ENCODE peak calls at places on chromosomes 7 and 10, in four cellular contexts. O is pons, Y is HuH-7, J is NCI-H1417. R is an unnamed sample.

GRCh38 chr10:14971867-14972448 is 12.8 kb downstream of the MEIG1 start:
- DNase-seq in O (no peak), Y (no peak), J (peak; percentile 54), R (no peak)

GRCh38 chr10:92242910-92243671 is 47.8 kb downstream of the CPEB3 start:
- DNase-seq in O (peak; percentile 94), Y (peak; percentile 65), J (peak; percentile 79), R (no peak)

GRCh38 chr7:148953676-148954075 is 69.6 kb upstream of the EZH2 start:
- DNase-seq in O (no peak), Y (no peak), J (no peak), R (no peak)

GRCh38 chr10:60572511-60573194 is 183.0 kb upstream of the ANK3 start:
- DNase-seq in O (peak; percentile 62), Y (peak; percentile 32), J (peak; percentile 74), R (no peak)

GRCh38 chr7:22150221-22150620 is 204.5 kb upstream of the CDCA7L start:
- DNase-seq in O (no peak), Y (no peak), J (no peak), R (no peak)

GRCh38 chr7:105675873-105676484 is 94.7 kb upstream of the EFCAB10 start:
- DNase-seq in O (no peak), Y (no peak), J (peak; percentile 78), R (peak; percentile 72)

GRCh38 chr7:119197872-119198527 is 973.5 kb downstream of the ANKRD7 start:
- DNase-seq in O (peak; percentile 19), Y (peak; percentile 19), J (peak; percentile 71), R (no peak)

GRCh38 chr10:131979821-131980270 is 1.9 kb downstream of the BNIP3 start:
- DNase-seq in O (no peak), Y (peak; percentile 53), J (no peak), R (no peak)

GRCh38 chr10:21281173-21281572 is 244.3 kb downstream of the SKIDA1 start:
- DNase-seq in O (no peak), Y (no peak), J (no peak), R (no peak)

GRCh38 chr10:117955171-117955570 is 91.6 kb downstream of the RAB11FIP2 start:
- DNase-seq in O (no peak), Y (no peak), J (no peak), R (no peak)

GRCh38 chr10:79502561-79503309 is 9.6 kb upstream of the EIF5AL1 start:
- DNase-seq in O (no peak), Y (peak; percentile 17), J (peak; percentile 60), R (no peak)

GRCh38 chr10:33136781-33137180 is 178.8 kb upstream of the ITGB1 start:
- DNase-seq in O (no peak), Y (no peak), J (no peak), R (no peak)

GRCh38 chr7:84688671-84689070 is 494.1 kb upstream of the SEMA3A start:
- DNase-seq in O (no peak), Y (no peak), J (no peak), R (no peak)

GRCh38 chr7:66145404-66145843 is 30.8 kb downstream of the CRCP start:
- DNase-seq in O (no peak), Y (no peak), J (no peak), R (no peak)

GRCh38 chr7:20745716-20746115 is 41.0 kb downstream of the SP8 start:
- DNase-seq in O (no peak), Y (no peak), J (no peak), R (no peak)

GRCh38 chr7:69002416-69002815 is 595.9 kb upstream of the AUTS2 start:
- DNase-seq in O (no peak), Y (no peak), J (no peak), R (no peak)

GRCh38 chr10:13272164-13272571 is 27.7 kb downstream of the PHYH start:
- DNase-seq in O (peak; percentile 88), Y (no peak), J (no peak), R (no peak)

GRCh38 chr7:103993551-103993950 is 4.1 kb upstream of the RELN start:
- DNase-seq in O (no peak), Y (no peak), J (no peak), R (no peak)